ENCODE peak calls at places on chromosomes 5 and 9, in five cellular contexts. One of them, this sample, is unnamed.
A peak's percentile ranks its signal among the peaks of the same experiment; 100 is the strongest.

GRCh38 chr9:93267681-93268505 is 84.0 kb downstream of the WNK2 start:
- DNase-seq in psoas muscle: peak; percentile 45
- DNase-seq in K562: no peak
- DNase-seq in RWPE1: no peak
- DNase-seq in colonic mucosa: peak; percentile 27
- DNase-seq in this sample: no peak

GRCh38 chr9:121975801-121976277 is 117.3 kb downstream of the TTLL11 start:
- DNase-seq in RWPE1: no peak
- DNase-seq in psoas muscle: no peak
- DNase-seq in K562: no peak
- DNase-seq in colonic mucosa: peak; percentile 79
- DNase-seq in this sample: no peak

GRCh38 chr9:110502842-110503241 is 76.7 kb downstream of the SVEP1 start:
- DNase-seq in RWPE1: peak; percentile 19
- DNase-seq in psoas muscle: no peak
- DNase-seq in colonic mucosa: no peak
- DNase-seq in K562: no peak
- DNase-seq in this sample: no peak

GRCh38 chr5:127947886-127948285 is 135.7 kb upstream of the SLC12A2 start:
- DNase-seq in psoas muscle: no peak
- DNase-seq in RWPE1: no peak
- DNase-seq in colonic mucosa: no peak
- DNase-seq in K562: no peak
- DNase-seq in this sample: no peak

GRCh38 chr9:106682420-106682819 is 180.5 kb upstream of the ZNF462 start:
- DNase-seq in psoas muscle: no peak
- DNase-seq in colonic mucosa: no peak
- DNase-seq in K562: no peak
- DNase-seq in RWPE1: no peak
- DNase-seq in this sample: no peak

GRCh38 chr5:128516978-128517377 is 21.1 kb downstream of the FBN2 start:
- DNase-seq in RWPE1: no peak
- DNase-seq in K562: no peak
- DNase-seq in psoas muscle: no peak
- DNase-seq in colonic mucosa: no peak
- DNase-seq in this sample: no peak

GRCh38 chr5:38853753-38854470 is 8.1 kb downstream of the OSMR start:
- DNase-seq in K562: no peak
- DNase-seq in psoas muscle: no peak
- DNase-seq in colonic mucosa: no peak
- DNase-seq in RWPE1: peak; percentile 83
- DNase-seq in this sample: no peak

GRCh38 chr5:151092750-151093149 is 11.9 kb upstream of the TNIP1 start:
- DNase-seq in colonic mucosa: no peak
- DNase-seq in psoas muscle: peak; percentile 83
- DNase-seq in K562: no peak
- DNase-seq in RWPE1: peak; percentile 76
- DNase-seq in this sample: no peak

GRCh38 chr9:100724932-100725331 is 147.1 kb downstream of the CAVIN4 start:
- DNase-seq in RWPE1: no peak
- DNase-seq in K562: no peak
- DNase-seq in colonic mucosa: no peak
- DNase-seq in psoas muscle: no peak
- DNase-seq in this sample: no peak

GRCh38 chr9:99172129-99173091 is 49.3 kb downstream of the ALG2 start:
- DNase-seq in RWPE1: no peak
- DNase-seq in colonic mucosa: no peak
- DNase-seq in K562: no peak
- DNase-seq in psoas muscle: no peak
- DNase-seq in this sample: no peak

GRCh38 chr5:143350790-143351603 is 52.5 kb downstream of the NR3C1 start:
- DNase-seq in RWPE1: peak; percentile 72
- DNase-seq in colonic mucosa: no peak
- DNase-seq in K562: no peak
- DNase-seq in psoas muscle: no peak
- DNase-seq in this sample: no peak

GRCh38 chr5:133996683-133997252 is 8.0 kb downstream of the VDAC1 start:
- DNase-seq in colonic mucosa: no peak
- DNase-seq in RWPE1: no peak
- DNase-seq in K562: peak; percentile 31
- DNase-seq in psoas muscle: no peak
- DNase-seq in this sample: no peak

GRCh38 chr9:91056917-91057316 is 255.3 kb downstream of the SYK start:
- DNase-seq in colonic mucosa: no peak
- DNase-seq in K562: no peak
- DNase-seq in psoas muscle: no peak
- DNase-seq in RWPE1: no peak
- DNase-seq in this sample: no peak

GRCh38 chr9:95993342-95993741 is 117.9 kb downstream of the ERCC6L2 start:
- DNase-seq in RWPE1: no peak
- DNase-seq in psoas muscle: no peak
- DNase-seq in K562: no peak
- DNase-seq in colonic mucosa: no peak
- DNase-seq in this sample: no peak

GRCh38 chr5:179605026-179605833 is 18.2 kb downstream of the HNRNPH1 start:
- DNase-seq in K562: no peak
- DNase-seq in psoas muscle: no peak
- DNase-seq in RWPE1: no peak
- DNase-seq in colonic mucosa: no peak
- DNase-seq in this sample: no peak

GRCh38 chr5:79831910-79832309 is 142.3 kb downstream of the CMYA5 start:
- DNase-seq in colonic mucosa: no peak
- DNase-seq in psoas muscle: peak; percentile 75
- DNase-seq in K562: no peak
- DNase-seq in RWPE1: no peak
- DNase-seq in this sample: no peak

GRCh38 chr9:135533093-135533492 is 11.9 kb downstream of the LCN1 start:
- DNase-seq in colonic mucosa: no peak
- DNase-seq in K562: no peak
- DNase-seq in psoas muscle: no peak
- DNase-seq in RWPE1: no peak
- DNase-seq in this sample: no peak

GRCh38 chr5:157903117-157903450 is 44.1 kb upstream of the CLINT1 start:
- DNase-seq in psoas muscle: no peak
- DNase-seq in colonic mucosa: no peak
- DNase-seq in K562: no peak
- DNase-seq in RWPE1: no peak
- DNase-seq in this sample: no peak

GRCh38 chr9:7033091-7033490 is 275.3 kb downstream of the KDM4C start:
- DNase-seq in K562: no peak
- DNase-seq in psoas muscle: no peak
- DNase-seq in RWPE1: no peak
- DNase-seq in colonic mucosa: no peak
- DNase-seq in this sample: no peak

GRCh38 chr5:103327451-103327850 is 68.9 kb downstream of the MACIR start:
- DNase-seq in colonic mucosa: no peak
- DNase-seq in K562: no peak
- DNase-seq in psoas muscle: no peak
- DNase-seq in RWPE1: no peak
- DNase-seq in this sample: no peak

GRCh38 chr5:95219411-95219810 is 65.5 kb downstream of the MCTP1 start:
- DNase-seq in colonic mucosa: no peak
- DNase-seq in RWPE1: no peak
- DNase-seq in K562: no peak
- DNase-seq in psoas muscle: no peak
- DNase-seq in this sample: no peak

GRCh38 chr5:74552101-74552500 is 88.4 kb downstream of the ENC1 start:
- DNase-seq in K562: no peak
- DNase-seq in colonic mucosa: no peak
- DNase-seq in RWPE1: no peak
- DNase-seq in psoas muscle: no peak
- DNase-seq in this sample: no peak

GRCh38 chr5:39761199-39761580 is 336.4 kb upstream of the DAB2 start:
- DNase-seq in RWPE1: no peak
- DNase-seq in K562: no peak
- DNase-seq in psoas muscle: no peak
- DNase-seq in colonic mucosa: no peak
- DNase-seq in this sample: no peak

GRCh38 chr9:135068776-135069415 is 18.6 kb upstream of the OLFM1 start:
- DNase-seq in colonic mucosa: no peak
- DNase-seq in psoas muscle: no peak
- DNase-seq in K562: no peak
- DNase-seq in RWPE1: no peak
- DNase-seq in this sample: no peak

GRCh38 chr5:176810084-176810597 is at the start of gene UNC5A:
- DNase-seq in psoas muscle: peak; percentile 58
- DNase-seq in RWPE1: no peak
- DNase-seq in colonic mucosa: peak; percentile 31
- DNase-seq in K562: peak; percentile 84
- DNase-seq in this sample: no peak

GRCh38 chr5:8750100-8750499 is 795.8 kb downstream of the SEMA5A start:
- DNase-seq in psoas muscle: no peak
- DNase-seq in RWPE1: no peak
- DNase-seq in colonic mucosa: no peak
- DNase-seq in K562: no peak
- DNase-seq in this sample: no peak

GRCh38 chr9:89606049-89606481 is 1.3 kb downstream of the GADD45G start:
- DNase-seq in K562: peak; percentile 72
- DNase-seq in colonic mucosa: peak; percentile 81
- DNase-seq in psoas muscle: peak; percentile 87
- DNase-seq in RWPE1: peak; percentile 89
- DNase-seq in this sample: peak; percentile 18

GRCh38 chr5:58927174-58927573 is 344.3 kb downstream of the RAB3C start:
- DNase-seq in colonic mucosa: no peak
- DNase-seq in psoas muscle: no peak
- DNase-seq in K562: no peak
- DNase-seq in RWPE1: no peak
- DNase-seq in this sample: no peak

GRCh38 chr9:37922391-37923120 is 18.6 kb upstream of the SLC25A51 start:
- DNase-seq in RWPE1: no peak
- DNase-seq in colonic mucosa: no peak
- DNase-seq in psoas muscle: no peak
- DNase-seq in K562: no peak
- DNase-seq in this sample: no peak

GRCh38 chr9:120481842-120482241 is 98.1 kb downstream of the CDK5RAP2 start:
- DNase-seq in psoas muscle: no peak
- DNase-seq in RWPE1: no peak
- DNase-seq in K562: no peak
- DNase-seq in colonic mucosa: no peak
- DNase-seq in this sample: no peak

GRCh38 chr9:120482424-120483186 is 97.4 kb downstream of the CDK5RAP2 start:
- DNase-seq in RWPE1: no peak
- DNase-seq in K562: no peak
- DNase-seq in psoas muscle: peak; percentile 62
- DNase-seq in colonic mucosa: no peak
- DNase-seq in this sample: no peak

GRCh38 chr9:120480707-120481106 is 99.3 kb downstream of the CDK5RAP2 start:
- DNase-seq in colonic mucosa: no peak
- DNase-seq in RWPE1: no peak
- DNase-seq in K562: no peak
- DNase-seq in psoas muscle: peak; percentile 59
- DNase-seq in this sample: no peak

GRCh38 chr9:120484162-120484561 is 95.8 kb downstream of the CDK5RAP2 start:
- DNase-seq in RWPE1: no peak
- DNase-seq in K562: no peak
- DNase-seq in psoas muscle: no peak
- DNase-seq in colonic mucosa: no peak
- DNase-seq in this sample: no peak

GRCh38 chr9:120481248-120481647 is 98.7 kb downstream of the CDK5RAP2 start:
- DNase-seq in K562: no peak
- DNase-seq in RWPE1: no peak
- DNase-seq in psoas muscle: no peak
- DNase-seq in colonic mucosa: no peak
- DNase-seq in this sample: no peak
- H3K27ac ChIP-seq in K562: no peak overlapping the region
- H3K27ac ChIP-seq in RWPE1: peak overlapping the region; percentile 73
- H3K27ac ChIP-seq in psoas muscle: peak overlapping the region; percentile 73
- H3K27ac ChIP-seq in colonic mucosa: no peak overlapping the region
- H3K27ac ChIP-seq in this sample: no peak overlapping the region

GRCh38 chr5:171968512-171968911 is 37.9 kb downstream of the FBXW11 start:
- DNase-seq in colonic mucosa: no peak
- DNase-seq in RWPE1: no peak
- DNase-seq in K562: no peak
- DNase-seq in psoas muscle: no peak
- DNase-seq in this sample: no peak

GRCh38 chr5:171966964-171967363 is 39.5 kb downstream of the FBXW11 start:
- DNase-seq in RWPE1: no peak
- DNase-seq in psoas muscle: no peak
- DNase-seq in colonic mucosa: no peak
- DNase-seq in K562: no peak
- DNase-seq in this sample: no peak

GRCh38 chr5:171963416-171963815 is 43.0 kb downstream of the FBXW11 start:
- DNase-seq in psoas muscle: no peak
- DNase-seq in colonic mucosa: no peak
- DNase-seq in K562: no peak
- DNase-seq in RWPE1: no peak
- DNase-seq in this sample: no peak

GRCh38 chr5:171965740-171966139 is 40.7 kb downstream of the FBXW11 start:
- DNase-seq in RWPE1: no peak
- DNase-seq in K562: no peak
- DNase-seq in psoas muscle: no peak
- DNase-seq in colonic mucosa: no peak
- DNase-seq in this sample: no peak

GRCh38 chr5:171966270-171966669 is 40.2 kb downstream of the FBXW11 start:
- DNase-seq in psoas muscle: no peak
- DNase-seq in colonic mucosa: no peak
- DNase-seq in K562: no peak
- DNase-seq in RWPE1: no peak
- DNase-seq in this sample: no peak
- H3K27ac ChIP-seq in psoas muscle: peak overlapping the region; percentile 59
- H3K27ac ChIP-seq in colonic mucosa: no peak overlapping the region
- H3K27ac ChIP-seq in K562: no peak overlapping the region
- H3K27ac ChIP-seq in RWPE1: no peak overlapping the region
- H3K27ac ChIP-seq in this sample: peak overlapping the region; percentile 28

DNA sequence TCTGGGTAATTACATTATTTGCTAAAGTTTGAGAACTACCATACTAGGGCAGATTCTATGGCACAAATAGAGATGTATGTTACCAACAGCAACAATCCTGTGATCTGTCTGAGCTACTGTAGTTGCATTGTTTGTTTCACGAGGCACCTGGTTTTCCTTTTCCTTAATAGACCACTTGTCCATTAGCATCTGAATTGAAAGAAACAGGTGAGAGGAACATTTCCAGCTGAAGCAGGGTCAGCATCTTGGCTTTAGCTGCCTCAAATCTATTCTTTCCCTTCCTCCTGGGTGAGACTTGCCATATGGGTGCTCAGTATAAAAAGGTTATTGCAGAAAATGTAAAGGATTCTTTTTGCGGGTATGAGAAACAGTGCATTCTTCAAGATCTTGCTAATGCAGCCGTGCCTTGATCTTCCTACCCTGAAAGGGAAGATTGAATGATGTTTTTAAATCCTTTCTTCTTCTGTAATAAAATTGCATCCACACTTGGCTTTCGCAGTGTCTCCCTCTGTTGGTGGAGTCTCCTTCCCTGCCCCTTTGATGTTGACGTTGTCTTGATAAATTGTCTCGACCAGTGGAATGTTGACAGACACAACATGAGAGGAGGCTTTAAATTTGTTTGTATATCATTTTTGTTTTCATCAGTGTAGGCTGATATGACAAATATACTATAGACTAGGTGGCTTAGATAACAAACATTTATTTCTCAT is 118.0 kb upstream of the BRINP1 start:
- DNase-seq in RWPE1: no peak
- DNase-seq in K562: no peak
- DNase-seq in colonic mucosa: no peak
- DNase-seq in psoas muscle: no peak
- DNase-seq in this sample: no peak
- H3K27ac ChIP-seq in RWPE1: no peak overlapping the region
- H3K27ac ChIP-seq in K562: no peak overlapping the region
- H3K27ac ChIP-seq in colonic mucosa: no peak overlapping the region
- H3K27ac ChIP-seq in psoas muscle: no peak overlapping the region
- H3K27ac ChIP-seq in this sample: no peak overlapping the region

GRCh38 chr9:14189146-14189545 is 124.8 kb downstream of the NFIB start:
- DNase-seq in K562: no peak
- DNase-seq in RWPE1: no peak
- DNase-seq in psoas muscle: no peak
- DNase-seq in colonic mucosa: no peak
- DNase-seq in this sample: no peak
- H3K27ac ChIP-seq in K562: no peak overlapping the region
- H3K27ac ChIP-seq in RWPE1: no peak overlapping the region
- H3K27ac ChIP-seq in psoas muscle: no peak overlapping the region
- H3K27ac ChIP-seq in colonic mucosa: no peak overlapping the region
- H3K27ac ChIP-seq in this sample: no peak overlapping the region